ENCODE peak calls at places on chromosomes 3 and 15, in ten cellular contexts. G is KG1, J is Panc1, O is iris pigment epithelial cell, E is HuH-7.5, F is breast epithelium, X is neuronal stem cell, V is kidney tubule cell, Z is mucosa of gallbladder, R is left cardiac atrium. S is an unnamed sample.

GRCh38 chr15:83282859-83283812 is 1.3 kb downstream of the BNC1 start:
- DNase-seq in G (no peak), J (no peak), O (peak), E (no peak), F (no peak), X (no peak), V (peak), Z (no peak), R (peak), S (peak)

GRCh38 chr3:176950743-176951142 is 246.5 kb downstream of the TBL1XR1 start:
- DNase-seq in G (no peak), J (peak), O (peak), E (no peak), F (no peak), X (no peak), V (peak), Z (no peak), R (no peak), S (peak)

GRCh38 chr3:194439915-194440550 is 41.0 kb upstream of the GP5 start:
- DNase-seq in G (no peak), J (no peak), O (no peak), E (no peak), F (no peak), X (no peak), V (no peak), Z (no peak), R (no peak), S (no peak)

GRCh38 chr3:85710490-85710889 is 751.7 kb downstream of the CADM2 start:
- DNase-seq in G (no peak), J (no peak), O (peak), E (no peak), F (no peak), X (no peak), V (peak), Z (no peak), R (no peak), S (peak)

GRCh38 chr3:64267774-64268604 is 42.7 kb upstream of the PRICKLE2 start:
- DNase-seq in G (no peak), J (no peak), O (peak), E (no peak), F (no peak), X (peak), V (peak), Z (peak), R (peak), S (peak)

GRCh38 chr3:171315919-171316318 is 144.3 kb downstream of the TNIK start:
- DNase-seq in G (no peak), J (no peak), O (no peak), E (no peak), F (no peak), X (no peak), V (no peak), Z (no peak), R (no peak), S (no peak)

GRCh38 chr15:87816811-87817210 is 439.7 kb downstream of the NTRK3 start:
- DNase-seq in G (no peak), J (peak), O (peak), E (no peak), F (no peak), X (no peak), V (peak), Z (no peak), R (no peak), S (peak)

GRCh38 chr3:94776401-94776915 is 713.6 kb downstream of the NSUN3 start:
- DNase-seq in G (no peak), J (no peak), O (no peak), E (no peak), F (no peak), X (no peak), V (no peak), Z (no peak), R (no peak), S (no peak)

GRCh38 chr3:148792540-148792939 is 35.1 kb upstream of the CPB1 start:
- DNase-seq in G (no peak), J (no peak), O (no peak), E (no peak), F (no peak), X (no peak), V (no peak), Z (no peak), R (no peak), S (no peak)

GRCh38 chr3:188689101-188689574 is 482.6 kb upstream of the TPRG1 start:
- DNase-seq in G (no peak), J (no peak), O (peak), E (no peak), F (no peak), X (no peak), V (no peak), Z (no peak), R (no peak), S (peak)

GRCh38 chr3:4306860-4307259 is 3.7 kb downstream of the SETMAR start:
- DNase-seq in G (no peak), J (no peak), O (peak), E (no peak), F (no peak), X (no peak), V (no peak), Z (no peak), R (no peak), S (no peak)

GRCh38 chr3:168087539-168087938 is 8.2 kb downstream of the GOLIM4 start:
- DNase-seq in G (no peak), J (no peak), O (no peak), E (no peak), F (no peak), X (no peak), V (no peak), Z (no peak), R (no peak), S (no peak)

GRCh38 chr15:58070801-58071418 is 5.4 kb upstream of the ALDH1A2 start:
- DNase-seq in G (no peak), J (peak), O (peak), E (peak), F (peak), X (peak), V (peak), Z (peak), R (peak), S (peak)

GRCh38 chr15:70799667-70800450 is 36.5 kb upstream of the UACA start:
- DNase-seq in G (no peak), J (no peak), O (peak), E (peak), F (no peak), X (no peak), V (peak), Z (peak), R (peak), S (peak)

GRCh38 chr15:55741592-55742497 is 1.1 kb downstream of the PRTG start:
- DNase-seq in G (no peak), J (no peak), O (peak), E (peak), F (no peak), X (no peak), V (peak), Z (no peak), R (peak), S (no peak)

GRCh38 chr3:18385706-18386105 is 39.4 kb downstream of the SATB1 start:
- DNase-seq in G (no peak), J (no peak), O (no peak), E (no peak), F (no peak), X (no peak), V (no peak), Z (no peak), R (no peak), S (no peak)

GRCh38 chr15:69289312-69290146 is 9.2 kb upstream of the PAQR5 start:
- DNase-seq in G (no peak), J (no peak), O (no peak), E (no peak), F (no peak), X (no peak), V (no peak), Z (no peak), R (no peak), S (no peak)

GRCh38 chr15:87312221-87312620 is 944.3 kb downstream of the NTRK3 start:
- DNase-seq in G (no peak), J (no peak), O (no peak), E (no peak), F (no peak), X (no peak), V (no peak), Z (no peak), R (no peak), S (no peak)

GRCh38 chr3:11010406-11011165 is 18.0 kb downstream of the SLC6A1 start:
- DNase-seq in G (no peak), J (no peak), O (no peak), E (no peak), F (no peak), X (no peak), V (no peak), Z (no peak), R (no peak), S (no peak)